ENCODE peak calls at places on chromosomes 6 and 20, in five cellular contexts. One of them, this sample, is unnamed.

GRCh38 chr6:41941280-41942044 is at the start of gene CCND3:
- DNase-seq in B cell: peak
- DNase-seq in left lung: peak
- DNase-seq in AG10803: peak
- DNase-seq in type B pancreatic cell: peak
- DNase-seq in this sample: peak

GRCh38 chr20:25453035-25453810 is 45.8 kb downstream of the GINS1 start:
- DNase-seq in B cell: no peak
- DNase-seq in left lung: no peak
- DNase-seq in AG10803: no peak
- DNase-seq in type B pancreatic cell: no peak
- DNase-seq in this sample: no peak

GRCh38 chr6:139019722-139020121 is 8.8 kb upstream of the ABRACL start:
- DNase-seq in B cell: no peak
- DNase-seq in left lung: no peak
- DNase-seq in AG10803: no peak
- DNase-seq in type B pancreatic cell: no peak
- DNase-seq in this sample: no peak

GRCh38 chr6:150418825-150419594 is 50.2 kb downstream of the IYD start:
- DNase-seq in B cell: peak
- DNase-seq in left lung: no peak
- DNase-seq in AG10803: peak
- DNase-seq in type B pancreatic cell: no peak
- DNase-seq in this sample: peak

GRCh38 chr6:10382322-10382721 is 32.6 kb downstream of the TFAP2A start:
- DNase-seq in B cell: no peak
- DNase-seq in left lung: no peak
- DNase-seq in AG10803: no peak
- DNase-seq in type B pancreatic cell: no peak
- DNase-seq in this sample: no peak

GRCh38 chr20:41159547-41159946 is 22.2 kb downstream of the PLCG1 start:
- DNase-seq in B cell: no peak
- DNase-seq in left lung: no peak
- DNase-seq in AG10803: no peak
- DNase-seq in type B pancreatic cell: no peak
- DNase-seq in this sample: no peak

GRCh38 chr6:166417285-166417691 is 34.5 kb upstream of the MPC1 start:
- DNase-seq in B cell: no peak
- DNase-seq in left lung: no peak
- DNase-seq in AG10803: no peak
- DNase-seq in type B pancreatic cell: no peak
- DNase-seq in this sample: no peak

GRCh38 chr20:62143976-62144825 is 632 bp downstream of the SS18L1 start:
- DNase-seq in B cell: no peak
- DNase-seq in left lung: peak
- DNase-seq in AG10803: peak
- DNase-seq in type B pancreatic cell: no peak
- DNase-seq in this sample: no peak

GRCh38 chr6:158293122-158293521 is 19.1 kb upstream of the TULP4 start:
- DNase-seq in B cell: no peak
- DNase-seq in left lung: no peak
- DNase-seq in AG10803: no peak
- DNase-seq in type B pancreatic cell: no peak
- DNase-seq in this sample: no peak

GRCh38 chr6:35166160-35166919 is 25.2 kb upstream of the TCP11 start:
- DNase-seq in B cell: no peak
- DNase-seq in left lung: no peak
- DNase-seq in AG10803: no peak
- DNase-seq in type B pancreatic cell: no peak
- DNase-seq in this sample: no peak

GRCh38 chr6:85192596-85192995 is 257.3 kb upstream of the NT5E start:
- DNase-seq in B cell: no peak
- DNase-seq in left lung: no peak
- DNase-seq in AG10803: no peak
- DNase-seq in type B pancreatic cell: no peak
- DNase-seq in this sample: no peak

GRCh38 chr6:138957903-138958302 is 30.1 kb downstream of the REPS1 start:
- DNase-seq in B cell: no peak
- DNase-seq in left lung: no peak
- DNase-seq in AG10803: no peak
- DNase-seq in type B pancreatic cell: no peak
- DNase-seq in this sample: no peak

GRCh38 chr6:12245763-12246720 is 44.1 kb upstream of the EDN1 start:
- DNase-seq in B cell: no peak
- DNase-seq in left lung: no peak
- DNase-seq in AG10803: no peak
- DNase-seq in type B pancreatic cell: no peak
- DNase-seq in this sample: no peak

GRCh38 chr6:49550413-49551125 is at the start of gene C6orf141:
- DNase-seq in B cell: no peak
- DNase-seq in left lung: peak
- DNase-seq in AG10803: no peak
- DNase-seq in type B pancreatic cell: peak
- DNase-seq in this sample: peak

GRCh38 chr6:17045581-17046322 is 56.1 kb upstream of the STMND1 start:
- DNase-seq in B cell: no peak
- DNase-seq in left lung: no peak
- DNase-seq in AG10803: peak
- DNase-seq in type B pancreatic cell: no peak
- DNase-seq in this sample: no peak

GRCh38 chr6:32845381-32845884 is 1.6 kb upstream of the PSMB8 start:
- DNase-seq in B cell: peak
- DNase-seq in left lung: peak
- DNase-seq in AG10803: no peak
- DNase-seq in type B pancreatic cell: no peak
- DNase-seq in this sample: no peak

GRCh38 chr6:37139223-37139962 is 30.6 kb upstream of the PIM1 start:
- DNase-seq in B cell: no peak
- DNase-seq in left lung: no peak
- DNase-seq in AG10803: no peak
- DNase-seq in type B pancreatic cell: no peak
- DNase-seq in this sample: no peak

GRCh38 chr20:60993647-60994046 is 258.4 kb upstream of the CDH4 start:
- DNase-seq in B cell: no peak
- DNase-seq in left lung: no peak
- DNase-seq in AG10803: no peak
- DNase-seq in type B pancreatic cell: no peak
- DNase-seq in this sample: no peak

GRCh38 chr6:132734694-132735236 is 20.9 kb upstream of the VNN1 start:
- DNase-seq in B cell: no peak
- DNase-seq in left lung: no peak
- DNase-seq in AG10803: peak
- DNase-seq in type B pancreatic cell: no peak
- DNase-seq in this sample: peak

GRCh38 chr6:30914076-30914853 is at the start of gene VARS2:
- DNase-seq in B cell: peak
- DNase-seq in left lung: peak
- DNase-seq in AG10803: peak
- DNase-seq in type B pancreatic cell: peak
- DNase-seq in this sample: peak
- TF ChIP-seq CTCF in B cell: peak
- TF ChIP-seq CTCF in left lung: peak
- TF ChIP-seq CTCF in AG10803: peak
- TF ChIP-seq CTCF in type B pancreatic cell: peak
- TF ChIP-seq CTCF in this sample: no peak

DNA sequence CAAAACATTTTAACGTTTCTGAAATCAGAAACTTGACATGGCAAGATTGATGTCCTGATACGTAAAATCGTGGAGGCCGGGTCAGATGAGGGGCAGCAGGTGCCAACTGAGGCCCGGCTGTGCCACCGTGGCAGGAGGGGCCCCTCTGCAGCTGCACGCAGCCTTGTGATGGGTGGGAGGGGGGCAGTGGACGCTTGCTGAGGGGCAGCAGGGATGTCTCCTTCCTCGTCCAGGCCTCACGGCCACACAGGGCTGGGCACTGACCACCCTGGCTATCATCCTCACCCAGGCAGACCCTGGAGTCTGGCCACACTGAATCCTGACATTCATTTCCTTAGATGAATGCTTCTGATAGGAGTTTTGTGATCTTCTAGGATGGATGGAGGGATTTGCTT is 114.7 kb downstream of the ERMARD start:
- DNase-seq in B cell: no peak
- DNase-seq in left lung: peak
- DNase-seq in AG10803: no peak
- DNase-seq in type B pancreatic cell: peak
- DNase-seq in this sample: no peak
- TF ChIP-seq CTCF in B cell: no peak
- TF ChIP-seq CTCF in left lung: no peak
- TF ChIP-seq CTCF in AG10803: no peak
- TF ChIP-seq CTCF in type B pancreatic cell: no peak
- TF ChIP-seq CTCF in this sample: no peak

GRCh38 chr20:45297786-45298497 is 8.7 kb upstream of the RBPJL start:
- DNase-seq in B cell: no peak
- DNase-seq in left lung: no peak
- DNase-seq in AG10803: no peak
- DNase-seq in type B pancreatic cell: no peak
- DNase-seq in this sample: no peak

GRCh38 chr20:45301824-45302251 is 4.8 kb upstream of the RBPJL start:
- DNase-seq in B cell: no peak
- DNase-seq in left lung: no peak
- DNase-seq in AG10803: no peak
- DNase-seq in type B pancreatic cell: no peak
- DNase-seq in this sample: no peak

GRCh38 chr20:45303586-45304463 is 2.8 kb upstream of the RBPJL start:
- DNase-seq in B cell: no peak
- DNase-seq in left lung: no peak
- DNase-seq in AG10803: no peak
- DNase-seq in type B pancreatic cell: no peak
- DNase-seq in this sample: no peak

GRCh38 chr20:45299786-45300185 is 6.9 kb upstream of the RBPJL start:
- DNase-seq in B cell: no peak
- DNase-seq in left lung: no peak
- DNase-seq in AG10803: no peak
- DNase-seq in type B pancreatic cell: no peak
- DNase-seq in this sample: no peak

GRCh38 chr20:45300961-45301360 is 5.7 kb upstream of the RBPJL start:
- DNase-seq in B cell: no peak
- DNase-seq in left lung: no peak
- DNase-seq in AG10803: no peak
- DNase-seq in type B pancreatic cell: no peak
- DNase-seq in this sample: peak
- TF ChIP-seq CTCF in B cell: peak
- TF ChIP-seq CTCF in left lung: no peak
- TF ChIP-seq CTCF in AG10803: peak
- TF ChIP-seq CTCF in type B pancreatic cell: peak
- TF ChIP-seq CTCF in this sample: peak

DNA sequence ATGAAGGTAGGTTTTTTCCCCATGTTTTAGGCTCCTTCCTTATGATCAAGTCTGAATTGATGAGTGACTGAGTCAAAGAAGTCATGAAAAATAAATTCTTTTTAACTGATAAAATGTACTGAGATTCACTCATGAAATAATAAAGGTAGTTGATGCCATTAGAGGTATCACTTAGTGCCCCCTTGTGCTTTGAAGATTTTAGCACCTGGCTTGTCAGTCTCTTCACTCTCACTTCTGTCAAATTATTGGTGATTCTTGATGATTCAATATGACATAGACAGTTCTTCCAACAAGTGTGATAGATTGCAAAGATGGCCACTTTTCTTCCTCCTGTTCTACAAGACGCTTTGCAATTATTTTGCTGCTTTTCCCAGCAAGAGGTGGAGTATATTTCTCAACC is 4.2 kb upstream of the DLK2 start:
- DNase-seq in B cell: no peak
- DNase-seq in left lung: no peak
- DNase-seq in AG10803: no peak
- DNase-seq in type B pancreatic cell: no peak
- DNase-seq in this sample: no peak
- TF ChIP-seq CTCF in B cell: no peak
- TF ChIP-seq CTCF in left lung: no peak
- TF ChIP-seq CTCF in AG10803: no peak
- TF ChIP-seq CTCF in type B pancreatic cell: no peak
- TF ChIP-seq CTCF in this sample: no peak

GRCh38 chr6:15504040-15504491 is 158.8 kb downstream of the DTNBP1 start:
- DNase-seq in B cell: no peak
- DNase-seq in left lung: no peak
- DNase-seq in AG10803: peak
- DNase-seq in type B pancreatic cell: no peak
- DNase-seq in this sample: no peak

GRCh38 chr6:15505463-15505918 is 157.3 kb downstream of the DTNBP1 start:
- DNase-seq in B cell: no peak
- DNase-seq in left lung: no peak
- DNase-seq in AG10803: no peak
- DNase-seq in type B pancreatic cell: no peak
- DNase-seq in this sample: no peak

GRCh38 chr6:15506066-15506465 is 156.8 kb downstream of the DTNBP1 start:
- DNase-seq in B cell: no peak
- DNase-seq in left lung: no peak
- DNase-seq in AG10803: no peak
- DNase-seq in type B pancreatic cell: no peak
- DNase-seq in this sample: no peak

GRCh38 chr6:15503346-15503680 is 159.5 kb downstream of the DTNBP1 start:
- DNase-seq in B cell: no peak
- DNase-seq in left lung: no peak
- DNase-seq in AG10803: no peak
- DNase-seq in type B pancreatic cell: no peak
- DNase-seq in this sample: no peak

DNA sequence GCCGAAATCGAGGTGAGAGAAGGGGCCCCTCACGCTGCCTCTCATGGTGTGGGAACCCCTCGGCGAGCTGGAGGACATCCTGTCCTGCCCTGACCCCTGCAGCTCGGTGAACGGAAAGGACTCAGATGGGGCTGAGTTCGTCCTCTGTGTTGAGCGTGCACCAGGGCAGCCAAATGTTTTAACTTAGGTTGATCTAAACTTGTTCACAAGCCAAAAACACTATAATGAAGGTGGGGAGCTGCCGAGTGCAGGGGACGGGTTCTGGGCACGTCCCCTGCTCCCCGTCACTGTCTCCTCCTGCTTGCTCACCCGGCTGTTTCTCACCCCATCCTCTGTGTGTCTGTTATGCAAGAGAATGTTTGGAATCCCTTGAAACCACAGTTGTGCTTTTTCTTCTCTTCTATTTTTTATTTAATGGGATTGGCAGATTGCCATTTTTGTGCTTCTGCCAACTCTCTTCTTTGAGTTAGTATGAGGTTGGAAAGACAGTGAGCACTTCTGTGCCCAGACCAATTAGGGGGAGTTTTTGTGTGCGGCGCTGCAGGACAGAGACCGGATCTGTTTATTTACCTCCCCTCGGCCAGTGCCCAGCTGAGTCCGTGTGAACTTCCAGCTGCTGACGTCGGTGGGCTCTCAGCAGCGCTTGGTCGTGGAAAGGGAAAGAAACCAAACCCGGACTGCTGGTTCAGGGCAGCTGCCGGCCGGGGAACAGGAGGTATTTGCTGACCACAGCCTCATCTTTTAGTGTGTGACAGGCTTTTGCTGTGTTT is 158.1 kb downstream of the DTNBP1 start:
- DNase-seq in B cell: no peak
- DNase-seq in left lung: no peak
- DNase-seq in AG10803: peak
- DNase-seq in type B pancreatic cell: no peak
- DNase-seq in this sample: no peak
- TF ChIP-seq CTCF in B cell: no peak
- TF ChIP-seq CTCF in left lung: no peak
- TF ChIP-seq CTCF in AG10803: peak
- TF ChIP-seq CTCF in type B pancreatic cell: no peak
- TF ChIP-seq CTCF in this sample: no peak

This sample was measured in HCT116.